ENCODE peak calls at places on chromosome 4, in nine cellular contexts. X, D, Q, W, F, E, N, J and Y are unnamed samples.

GRCh38 chr4:98387345-98388017 is 126.3 kb downstream of the RAP1GDS1 start:
- DNase-seq in F (no peak), W (no peak), X (no peak), D (no peak), E (no peak), N (no peak), Q (no peak), J (no peak), Y (no peak)

GRCh38 chr4:129966175-129966574 is 870.2 kb downstream of the C4orf33 start:
- DNase-seq in X (no peak), E (no peak), F (no peak), J (no peak), Q (no peak), D (no peak), W (no peak), N (no peak), Y (no peak)

GRCh38 chr4:183485411-183486160 is 19.3 kb upstream of the ING2 start:
- DNase-seq in F (peak), E (no peak), N (peak), X (no peak), W (no peak), J (no peak), Q (no peak), D (no peak), Y (no peak)

GRCh38 chr4:178080312-178080711 is 638.1 kb upstream of the AGA start:
- DNase-seq in N (no peak), Q (no peak), W (no peak), X (no peak), D (no peak), E (no peak), J (no peak), F (no peak), Y (no peak)

GRCh38 chr4:69589884-69590283 is 49.6 kb downstream of the UGT2A2 start:
- DNase-seq in N (peak), Q (no peak), W (no peak), J (no peak), X (no peak), E (no peak), F (no peak), D (no peak), Y (no peak)

GRCh38 chr4:159446266-159446976 is 343.5 kb downstream of the RAPGEF2 start:
- DNase-seq in N (peak), Q (peak), W (no peak), D (no peak), X (peak), F (peak), E (peak), J (no peak), Y (peak)

GRCh38 chr4:181592221-181592745 is 650.9 kb upstream of the TENM3 start:
- DNase-seq in E (no peak), N (peak), D (no peak), W (no peak), X (peak), J (no peak), Q (no peak), F (no peak), Y (no peak)

GRCh38 chr4:40058121-40058520 is 1.5 kb downstream of the N4BP2 start:
- DNase-seq in X (no peak), J (no peak), W (no peak), Q (peak), F (peak), N (no peak), E (no peak), D (no peak), Y (no peak)

GRCh38 chr4:88616275-88616996 is 24.2 kb downstream of the HERC3 start:
- DNase-seq in W (no peak), N (peak), X (peak), E (no peak), J (no peak), Q (no peak), D (no peak), F (peak), Y (no peak)

GRCh38 chr4:1639299-1639868 is 44.7 kb downstream of the FAM53A start:
- DNase-seq in W (no peak), D (no peak), Q (no peak), N (no peak), E (no peak), F (no peak), X (no peak), J (no peak), Y (no peak)

GRCh38 chr4:78939667-78940008 is 400 bp upstream of the PAQR3 start:
- DNase-seq in W (no peak), N (no peak), Q (no peak), D (no peak), J (no peak), E (no peak), F (no peak), X (no peak), Y (no peak)

GRCh38 chr4:28759064-28759463 is 1898.4 kb downstream of the STIM2 start:
- DNase-seq in N (peak), F (no peak), Q (no peak), E (no peak), X (no peak), W (no peak), J (no peak), D (no peak), Y (no peak)

GRCh38 chr4:160811956-160812355 is 1351.8 kb downstream of the FSTL5 start:
- DNase-seq in N (no peak), F (no peak), X (no peak), Q (no peak), W (no peak), E (no peak), J (no peak), D (no peak), Y (no peak)

GRCh38 chr4:76579596-76580375 is 144.8 kb downstream of the SHROOM3 start:
- DNase-seq in F (no peak), X (no peak), N (no peak), J (no peak), E (no peak), W (no peak), D (no peak), Q (no peak), Y (no peak)

GRCh38 chr4:136867465-136867864 is 664.8 kb downstream of the PCDH18 start:
- DNase-seq in Q (no peak), X (no peak), N (no peak), W (no peak), D (no peak), F (no peak), E (no peak), J (no peak), Y (no peak)

GRCh38 chr4:53962516-53963225 is 101.7 kb downstream of the CHIC2 start:
- DNase-seq in X (peak), Q (no peak), W (no peak), D (no peak), N (peak), F (peak), E (no peak), J (no peak), Y (no peak)

GRCh38 chr4:137705171-137705783 is 173.0 kb upstream of the PCDH18 start:
- DNase-seq in F (peak), N (peak), J (no peak), D (no peak), E (no peak), W (no peak), Q (no peak), X (peak), Y (no peak)

GRCh38 chr4:41594439-41594838 is 56.5 kb downstream of the LIMCH1 start:
- DNase-seq in W (no peak), Q (no peak), N (peak), E (peak), F (no peak), X (peak), J (no peak), D (peak), Y (no peak)

GRCh38 chr4:87250294-87250693 is 29.9 kb upstream of the KLHL8 start:
- DNase-seq in Q (no peak), X (no peak), F (no peak), D (no peak), J (no peak), N (no peak), W (no peak), E (no peak), Y (no peak)

GRCh38 chr4:152118819-152119553 is 358.2 kb upstream of the GATB start:
- DNase-seq in D (no peak), Q (no peak), W (no peak), E (no peak), X (no peak), F (no peak), N (no peak), J (no peak), Y (no peak)

GRCh38 chr4:23368081-23368697 is 521.7 kb downstream of the PPARGC1A start:
- DNase-seq in N (no peak), F (no peak), E (no peak), Q (no peak), J (no peak), X (no peak), W (no peak), D (no peak), Y (no peak)

GRCh38 chr4:39698424-39699009 is 581 bp downstream of the UBE2K start:
- DNase-seq in X (no peak), W (peak), D (peak), N (peak), F (peak), E (peak), J (peak), Q (peak), Y (no peak)

GRCh38 chr4:8646296-8647093 is 53.9 kb downstream of the CPZ start:
- DNase-seq in J (no peak), F (no peak), Q (no peak), E (no peak), N (no peak), W (peak), X (no peak), D (no peak), Y (no peak)

GRCh38 chr4:72567821-72568620 is 1.0 kb downstream of the ADAMTS3 start:
- DNase-seq in Q (peak), F (peak), E (peak), W (no peak), J (no peak), N (peak), D (peak), X (peak), Y (peak)

GRCh38 chr4:41935652-41936021 is 408 bp downstream of the TMEM33 start:
- DNase-seq in E (no peak), X (peak), W (no peak), D (no peak), N (no peak), F (peak), J (no peak), Q (no peak), Y (no peak)

GRCh38 chr4:169151671-169152070 is 119.1 kb downstream of the SH3RF1 start:
- DNase-seq in Q (no peak), N (peak), J (no peak), W (no peak), E (no peak), F (peak), X (peak), D (no peak), Y (no peak)